ENCODE peak calls at places on chromosomes 6 and 20, in five cellular contexts. A is neuronal stem cell, T is trophoblast cell, G is mesenchymal stem cell, B is H1. Y is an unnamed sample.

GRCh38 chr6:106811088-106811686 is 163.3 kb downstream of the CD24 start:
- DNase-seq in A (no peak), T (no peak), G (no peak), B (no peak), Y (no peak)

GRCh38 chr6:139109558-139109957 is 25.3 kb upstream of the HECA start:
- DNase-seq in A (no peak), T (peak), G (peak), B (no peak), Y (peak)

GRCh38 chr6:105804436-105804835 is 281.7 kb upstream of the PRDM1 start:
- DNase-seq in A (no peak), T (peak), G (peak), B (no peak), Y (no peak)

GRCh38 chr6:63121166-63121565 is 90.1 kb upstream of the FKBP1C start:
- DNase-seq in A (no peak), T (no peak), G (no peak), B (no peak), Y (peak)

GRCh38 chr20:9051508-9051907 is 17.4 kb upstream of the PLCB4 start:
- DNase-seq in A (no peak), T (peak), G (peak), B (no peak), Y (no peak)

GRCh38 chr20:21074605-21075336 is 31.4 kb downstream of the LINC00237 start:
- DNase-seq in A (no peak), T (no peak), G (no peak), B (no peak), Y (no peak)

GRCh38 chr20:56621730-56622129 is 7.4 kb upstream of the TFAP2C start:
- DNase-seq in A (no peak), T (no peak), G (no peak), B (no peak), Y (no peak)

GRCh38 chr6:6003334-6004146 is 3.2 kb downstream of the NRN1 start:
- DNase-seq in A (no peak), T (peak), G (no peak), B (no peak), Y (peak)

GRCh38 chr20:39029324-39029820 is 67.2 kb downstream of the DHX35 start:
- DNase-seq in A (no peak), T (no peak), G (no peak), B (no peak), Y (no peak)

GRCh38 chr6:52531396-52531795 is 45.5 kb downstream of the TRAM2 start:
- DNase-seq in A (no peak), T (no peak), G (no peak), B (no peak), Y (no peak)

GRCh38 chr20:444862-445426 is 17.4 kb downstream of the TBC1D20 start:
- DNase-seq in A (no peak), T (peak), G (peak), B (no peak), Y (no peak)

GRCh38 chr6:166415306-166415705 is 32.6 kb upstream of the MPC1 start:
- DNase-seq in A (no peak), T (no peak), G (no peak), B (no peak), Y (no peak)

GRCh38 chr6:163193326-163193725 is 221.2 kb upstream of the QKI start:
- DNase-seq in A (no peak), T (no peak), G (no peak), B (no peak), Y (no peak)
- H2BK12ac ChIP-seq in A (no peak), T (no peak), G (no peak), B (no peak), Y (no peak)

GRCh38 chr6:40489798-40490197 is 97.4 kb downstream of the LRFN2 start:
- DNase-seq in A (no peak), T (no peak), G (no peak), B (no peak), Y (no peak)
- H2BK12ac ChIP-seq in A (no peak), T (no peak), G (no peak), B (no peak), Y (no peak)

GRCh38 chr6:88680654-88681053 is 282.8 kb downstream of the RNGTT start:
- DNase-seq in A (no peak), T (no peak), G (no peak), B (no peak), Y (no peak)
- H2BK12ac ChIP-seq in A (no peak), T (no peak), G (no peak), B (no peak), Y (no peak)

GRCh38 chr6:10541591-10541990 is 20.4 kb downstream of the GCNT2 start:
- DNase-seq in A (no peak), T (no peak), G (no peak), B (no peak), Y (no peak)

GRCh38 chr6:10547809-10548208 is 26.7 kb downstream of the GCNT2 start:
- DNase-seq in A (no peak), T (no peak), G (no peak), B (no peak), Y (no peak)

GRCh38 chr6:10543488-10543887 is 22.3 kb downstream of the GCNT2 start:
- DNase-seq in A (no peak), T (no peak), G (no peak), B (no peak), Y (no peak)

GRCh38 chr6:10542135-10542689 is 21.1 kb downstream of the GCNT2 start:
- DNase-seq in A (no peak), T (no peak), G (no peak), B (no peak), Y (no peak)

DNA sequence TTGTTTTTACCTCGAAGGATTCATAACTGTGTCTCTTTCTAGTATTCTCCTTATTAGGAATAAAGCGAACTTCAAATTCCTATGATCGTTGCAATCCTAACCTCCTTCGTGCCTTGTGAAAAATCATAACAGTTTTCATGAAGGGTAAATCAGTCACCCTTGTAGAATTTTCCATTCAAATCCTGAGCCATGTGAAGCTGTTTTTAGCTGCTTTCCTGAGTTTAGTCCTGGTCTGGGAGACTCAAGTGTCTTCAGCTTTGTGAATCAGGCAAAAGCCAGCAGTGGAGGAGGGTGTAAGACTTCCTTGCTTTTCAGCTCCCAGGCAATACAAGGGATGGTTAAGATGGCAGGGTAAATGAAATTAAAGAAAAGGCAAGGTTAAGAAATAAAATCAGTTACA is 24.3 kb downstream of the GCNT2 start:
- DNase-seq in A (no peak), T (no peak), G (no peak), B (no peak), Y (no peak)
- H2BK12ac ChIP-seq in A (no peak), T (peak), G (no peak), B (peak), Y (no peak)

DNA sequence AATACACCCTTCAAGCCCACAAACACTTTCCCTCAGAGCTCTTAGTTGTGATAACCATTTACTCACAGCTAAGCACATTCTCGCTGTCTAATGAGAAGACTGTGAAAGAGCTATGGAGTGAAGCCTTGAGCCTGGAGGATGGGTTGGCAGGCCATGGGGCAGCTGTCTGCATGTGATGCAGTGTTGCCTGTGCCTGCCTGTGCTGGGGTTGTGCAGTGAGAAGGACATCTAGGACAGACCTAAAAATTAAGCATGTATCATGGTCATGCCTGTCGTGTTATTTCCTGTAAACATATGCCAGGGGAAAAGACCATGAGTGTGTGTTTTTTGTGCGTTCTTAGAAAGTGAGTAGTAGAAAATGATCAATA is 8.0 kb upstream of the ZC3H12D start:
- DNase-seq in A (no peak), T (no peak), G (no peak), B (no peak), Y (no peak)
- H2BK12ac ChIP-seq in A (no peak), T (no peak), G (no peak), B (no peak), Y (no peak)

DNA sequence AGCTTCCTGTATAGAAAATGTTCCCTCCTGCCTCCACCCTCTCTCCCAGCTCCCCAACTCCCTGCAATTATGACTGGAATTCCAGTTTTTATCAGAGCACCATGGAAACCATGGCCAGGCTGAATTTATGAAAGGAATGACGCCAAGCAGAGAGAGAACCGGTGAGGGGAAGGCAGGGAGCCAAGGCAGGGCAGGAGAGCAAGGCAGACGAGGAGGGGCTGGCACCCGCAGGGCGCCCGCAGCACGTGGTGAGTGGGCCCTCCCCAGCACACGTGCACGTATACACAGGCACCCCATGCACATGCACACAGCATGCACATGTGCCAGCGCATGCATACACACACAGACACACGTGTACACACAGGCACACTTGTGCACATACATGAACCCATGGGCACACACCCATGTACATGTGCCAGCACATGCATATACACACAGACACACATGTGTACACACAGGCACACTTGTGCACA is 27.4 kb upstream of the MRGBP start:
- DNase-seq in A (no peak), T (no peak), G (no peak), B (no peak), Y (no peak)
- H2BK12ac ChIP-seq in A (no peak), T (no peak), G (no peak), B (peak), Y (no peak)